ENCODE peak calls at places on chromosomes 2 and 18, in four cellular contexts. One of them, this sample, is unnamed. For H3K9me3, the result is how much of the 10 kb centered on the place peaks cover.

GRCh38 chr2:23565814-23566213 is 180.8 kb downstream of the KLHL29 start:
- DNase-seq in A549: no peak
- DNase-seq in adrenal gland: peak
- DNase-seq in ovary: no peak
- DNase-seq in this sample: peak

GRCh38 chr2:101864426-101864825 is 127.3 kb upstream of the IL1R2 start:
- DNase-seq in adrenal gland: no peak
- DNase-seq in ovary: no peak
- DNase-seq in A549: no peak
- DNase-seq in this sample: no peak

GRCh38 chr18:62037989-62038778 is 145.4 kb upstream of the RNF152 start:
- DNase-seq in ovary: no peak
- DNase-seq in adrenal gland: no peak
- DNase-seq in A549: no peak
- DNase-seq in this sample: no peak

GRCh38 chr2:236568068-236568921 is 1.3 kb upstream of the ACKR3 start:
- DNase-seq in A549: no peak
- DNase-seq in adrenal gland: peak
- DNase-seq in ovary: peak
- DNase-seq in this sample: peak

GRCh38 chr18:35703043-35703688 is 121.6 kb downstream of the GALNT1 start:
- DNase-seq in A549: peak
- DNase-seq in adrenal gland: no peak
- DNase-seq in ovary: no peak
- DNase-seq in this sample: no peak

GRCh38 chr2:173400760-173401159 is 46.1 kb downstream of the CDCA7 start:
- DNase-seq in adrenal gland: no peak
- DNase-seq in A549: peak
- DNase-seq in ovary: no peak
- DNase-seq in this sample: no peak

GRCh38 chr2:196459539-196459938 is 180.0 kb upstream of the CCDC150 start:
- DNase-seq in ovary: no peak
- DNase-seq in adrenal gland: no peak
- DNase-seq in A549: no peak
- DNase-seq in this sample: no peak

GRCh38 chr2:161402297-161402696 is 13.8 kb upstream of the TBR1 start:
- DNase-seq in adrenal gland: no peak
- DNase-seq in ovary: no peak
- DNase-seq in A549: no peak
- DNase-seq in this sample: no peak

GRCh38 chr2:9757430-9758287 is 85.6 kb upstream of the TAF1B start:
- DNase-seq in ovary: no peak
- DNase-seq in A549: no peak
- DNase-seq in adrenal gland: no peak
- DNase-seq in this sample: peak

GRCh38 chr2:35365859-35366258 is 989.7 kb upstream of the CRIM1 start:
- DNase-seq in A549: peak
- DNase-seq in adrenal gland: no peak
- DNase-seq in ovary: no peak
- DNase-seq in this sample: no peak

GRCh38 chr2:46495347-46496030 is 16.1 kb downstream of the TMEM247 start:
- DNase-seq in A549: no peak
- DNase-seq in ovary: no peak
- DNase-seq in adrenal gland: no peak
- DNase-seq in this sample: no peak

GRCh38 chr2:148906136-148906535 is 31.1 kb downstream of the KIF5C start:
- DNase-seq in A549: no peak
- DNase-seq in adrenal gland: no peak
- DNase-seq in ovary: no peak
- DNase-seq in this sample: no peak

GRCh38 chr2:231887756-231888155 is 38.4 kb downstream of the NPPC start:
- DNase-seq in A549: no peak
- DNase-seq in adrenal gland: no peak
- DNase-seq in ovary: no peak
- DNase-seq in this sample: no peak

GRCh38 chr2:230902180-230902899 is 22.7 kb downstream of the GPR55 start:
- DNase-seq in A549: peak
- DNase-seq in adrenal gland: peak
- DNase-seq in ovary: no peak
- DNase-seq in this sample: peak

GRCh38 chr2:187580462-187581124 is 26.4 kb upstream of the TFPI start:
- DNase-seq in ovary: no peak
- DNase-seq in adrenal gland: no peak
- DNase-seq in A549: peak
- DNase-seq in this sample: no peak

GRCh38 chr2:67290451-67290991 is 106.6 kb upstream of the ETAA1 start:
- DNase-seq in A549: peak
- DNase-seq in ovary: no peak
- DNase-seq in adrenal gland: no peak
- DNase-seq in this sample: no peak

GRCh38 chr2:163551974-163552373 is 183.8 kb downstream of the FIGN start:
- DNase-seq in adrenal gland: no peak
- DNase-seq in A549: no peak
- DNase-seq in ovary: no peak
- DNase-seq in this sample: no peak

GRCh38 chr2:1614564-1614963 is 129.8 kb downstream of the PXDN start:
- DNase-seq in A549: no peak
- DNase-seq in ovary: no peak
- DNase-seq in adrenal gland: no peak
- DNase-seq in this sample: no peak

GRCh38 chr2:119659601-119660342 is 19.2 kb upstream of the TMEM177 start:
- DNase-seq in A549: peak
- DNase-seq in adrenal gland: no peak
- DNase-seq in ovary: no peak
- DNase-seq in this sample: no peak

GRCh38 chr18:50194623-50195532 is at the start of gene MYO5B:
- DNase-seq in A549: peak
- DNase-seq in ovary: peak
- DNase-seq in adrenal gland: no peak
- DNase-seq in this sample: peak

GRCh38 chr2:106144621-106145331 is 49.3 kb downstream of the UXS1 start:
- DNase-seq in A549: no peak
- DNase-seq in ovary: no peak
- DNase-seq in adrenal gland: no peak
- DNase-seq in this sample: no peak

GRCh38 chr2:212727751-212728150 is 189.1 kb upstream of the ERBB4 start:
- DNase-seq in A549: no peak
- DNase-seq in ovary: no peak
- DNase-seq in adrenal gland: no peak
- DNase-seq in this sample: no peak

GRCh38 chr2:237472187-237472712 is 14.8 kb upstream of the MLPH start:
- DNase-seq in A549: no peak
- DNase-seq in ovary: no peak
- DNase-seq in adrenal gland: no peak
- DNase-seq in this sample: no peak

GRCh38 chr2:120764434-120764833 is 28.8 kb downstream of the GLI2 start:
- DNase-seq in ovary: peak
- DNase-seq in adrenal gland: no peak
- DNase-seq in A549: no peak
- DNase-seq in this sample: peak

GRCh38 chr2:41241325-41242000 is 789.6 kb upstream of the SLC8A1 start:
- DNase-seq in adrenal gland: no peak
- DNase-seq in A549: no peak
- DNase-seq in ovary: no peak
- DNase-seq in this sample: peak

GRCh38 chr2:100821913-100822260 is 1.9 kb downstream of the NPAS2 start:
- DNase-seq in adrenal gland: no peak
- DNase-seq in A549: no peak
- DNase-seq in ovary: no peak
- DNase-seq in this sample: no peak

GRCh38 chr18:3540805-3541548 is 91.0 kb downstream of the TGIF1 start:
- DNase-seq in adrenal gland: no peak
- DNase-seq in ovary: no peak
- DNase-seq in A549: no peak
- DNase-seq in this sample: no peak

GRCh38 chr2:128736046-128736688 is 417.5 kb upstream of the HS6ST1 start:
- DNase-seq in ovary: peak
- DNase-seq in adrenal gland: peak
- DNase-seq in A549: no peak
- DNase-seq in this sample: no peak

GRCh38 chr2:217360781-217361485 is 501.1 kb upstream of the TNP1 start:
- DNase-seq in A549: peak
- DNase-seq in adrenal gland: peak
- DNase-seq in ovary: peak
- DNase-seq in this sample: peak

GRCh38 chr2:204749319-204749718 is 204.0 kb downstream of the PARD3B start:
- DNase-seq in ovary: no peak
- DNase-seq in adrenal gland: no peak
- DNase-seq in A549: no peak
- DNase-seq in this sample: no peak

GRCh38 chr2:204754898-204755297 is 209.6 kb downstream of the PARD3B start:
- DNase-seq in ovary: no peak
- DNase-seq in adrenal gland: no peak
- DNase-seq in A549: no peak
- DNase-seq in this sample: no peak

GRCh38 chr2:204751472-204751871 is 206.2 kb downstream of the PARD3B start:
- DNase-seq in A549: no peak
- DNase-seq in ovary: no peak
- DNase-seq in adrenal gland: no peak
- DNase-seq in this sample: no peak

GRCh38 chr2:204748286-204748685 is 203.0 kb downstream of the PARD3B start:
- DNase-seq in ovary: no peak
- DNase-seq in adrenal gland: no peak
- DNase-seq in A549: no peak
- DNase-seq in this sample: no peak

DNA sequence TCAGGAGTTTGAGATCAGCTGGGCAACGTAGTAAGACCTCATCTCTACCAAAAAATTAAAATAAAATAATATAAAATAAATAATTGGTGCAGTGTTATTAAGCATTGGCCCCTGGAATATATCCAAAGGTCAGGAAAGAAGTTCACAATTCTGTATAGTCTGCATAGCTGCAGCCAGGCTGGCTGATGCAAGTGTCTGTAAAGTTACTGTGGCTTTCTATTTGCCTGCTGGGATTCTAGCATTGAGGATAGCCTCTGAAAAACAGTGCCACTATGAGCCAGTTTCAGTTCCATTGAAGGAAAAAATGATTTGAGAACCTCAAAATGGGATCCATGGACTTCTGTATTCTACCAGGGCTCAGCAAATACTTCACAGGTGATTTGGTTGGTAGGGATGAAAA is 208.6 kb downstream of the PARD3B start:
- DNase-seq in A549: no peak
- DNase-seq in adrenal gland: no peak
- DNase-seq in ovary: no peak
- DNase-seq in this sample: no peak
- H3K9me3 ChIP-seq in A549: under half
- H3K9me3 ChIP-seq in adrenal gland: under half
- H3K9me3 ChIP-seq in ovary: under half
- H3K9me3 ChIP-seq in this sample: under half

DNA sequence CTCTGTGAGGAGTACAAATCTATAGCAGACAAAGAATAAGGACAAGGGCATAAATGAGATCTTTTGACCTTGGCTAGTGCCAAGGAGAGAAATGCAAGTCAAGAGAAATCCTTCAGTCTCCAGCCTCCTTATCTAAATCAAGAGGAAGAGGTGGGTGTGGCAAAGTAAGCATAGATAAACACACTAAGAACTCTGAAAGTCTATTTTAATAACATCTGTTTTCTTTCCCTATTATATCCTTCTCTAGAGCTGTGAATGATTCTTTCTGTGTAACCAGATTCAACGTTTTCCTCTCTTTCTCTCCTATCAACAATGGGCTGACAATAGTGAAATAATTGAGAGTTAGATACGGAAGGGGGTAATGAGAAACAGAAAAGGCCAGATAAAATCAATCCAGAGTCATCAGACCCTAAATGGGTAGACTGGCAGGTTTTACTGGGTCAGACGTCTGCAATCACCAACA is 118.5 kb upstream of the ZFP36L2 start:
- DNase-seq in ovary: no peak
- DNase-seq in adrenal gland: no peak
- DNase-seq in A549: no peak
- DNase-seq in this sample: peak
- H3K4me3 ChIP-seq in ovary: no peak
- H3K4me3 ChIP-seq in adrenal gland: no peak
- H3K4me3 ChIP-seq in A549: no peak
- H3K4me3 ChIP-seq in this sample: no peak

GRCh38 chr2:235088608-235089020 is 136.8 kb downstream of the SH3BP4 start:
- DNase-seq in ovary: no peak
- DNase-seq in adrenal gland: no peak
- DNase-seq in A549: peak
- DNase-seq in this sample: no peak
- H3K9me3 ChIP-seq in ovary: under half
- H3K9me3 ChIP-seq in adrenal gland: under half
- H3K9me3 ChIP-seq in A549: under half
- H3K9me3 ChIP-seq in this sample: under half

GRCh38 chr2:42442774-42443173 is 51.0 kb downstream of the KCNG3 start:
- DNase-seq in ovary: no peak
- DNase-seq in adrenal gland: no peak
- DNase-seq in A549: no peak
- DNase-seq in this sample: no peak

GRCh38 chr2:42443980-42444379 is 49.8 kb downstream of the KCNG3 start:
- DNase-seq in ovary: no peak
- DNase-seq in A549: no peak
- DNase-seq in adrenal gland: no peak
- DNase-seq in this sample: no peak

GRCh38 chr2:42435641-42436040 is 58.1 kb downstream of the KCNG3 start:
- DNase-seq in adrenal gland: no peak
- DNase-seq in A549: no peak
- DNase-seq in ovary: no peak
- DNase-seq in this sample: no peak

GRCh38 chr2:42436370-42436769 is 57.4 kb downstream of the KCNG3 start:
- DNase-seq in A549: no peak
- DNase-seq in adrenal gland: no peak
- DNase-seq in ovary: no peak
- DNase-seq in this sample: no peak

DNA sequence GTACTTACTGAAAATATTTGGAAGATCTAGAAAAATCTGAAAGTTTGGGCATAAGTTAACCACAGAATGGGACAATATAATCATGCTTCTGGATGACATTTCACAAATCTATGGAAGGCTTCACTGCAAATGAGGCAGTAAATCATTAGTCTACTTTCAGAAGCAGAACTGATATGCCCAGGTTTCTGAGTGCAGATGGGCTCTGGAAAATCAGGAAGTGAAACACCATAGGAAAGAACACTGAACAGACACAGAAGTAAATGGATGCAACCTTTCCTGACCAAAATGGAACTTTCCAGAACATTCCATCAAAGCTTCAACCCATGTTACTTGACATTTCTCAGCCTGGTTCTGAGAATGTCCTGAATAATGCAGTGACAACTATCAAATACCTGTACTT is 55.1 kb downstream of the KCNG3 start:
- DNase-seq in ovary: no peak
- DNase-seq in A549: no peak
- DNase-seq in adrenal gland: no peak
- DNase-seq in this sample: no peak
- H3K4me3 ChIP-seq in ovary: no peak
- H3K4me3 ChIP-seq in A549: no peak
- H3K4me3 ChIP-seq in adrenal gland: no peak
- H3K4me3 ChIP-seq in this sample: no peak

This sample was measured in heart left ventricle.